ENCODE peak calls at places on chromosomes 13 and 19, in seven cellular contexts. G is omental fat pad; Z is stimulated activated CD8-positive, alpha-beta memory T cell treated with anti-CD3 and anti-CD28 coated beads, Interleukin-12 subunit alpha, Interleukin-12 subunit beta, amount 100 ng/mL, for 1 hour; V is EL; N is neural crest cell; L is heart right ventricle; C is skeletal muscle cell. H is an unnamed sample.

GRCh38 chr13:98142427-98143156 is at the start of gene FARP1:
- DNase-seq in Z (no peak), V (peak), G (no peak), N (peak), L (peak), C (peak), H (peak)

GRCh38 chr19:543912-544608 is at the start of gene GZMM:
- DNase-seq in N (no peak), V (no peak), L (no peak), Z (peak), G (no peak), C (no peak), H (no peak)

GRCh38 chr13:70098669-70099068 is 9.0 kb upstream of the ATXN8OS start:
- DNase-seq in N (no peak), Z (no peak), C (no peak), L (no peak), G (no peak), V (no peak), H (no peak)

GRCh38 chr13:35549481-35549880 is 73.0 kb upstream of the MAB21L1 start:
- DNase-seq in Z (no peak), V (peak), L (no peak), C (peak), N (no peak), G (no peak), H (peak)

GRCh38 chr13:23950736-23951510 is 53.6 kb upstream of the C1QTNF9B start:
- DNase-seq in G (no peak), V (peak), Z (no peak), C (no peak), L (no peak), N (no peak), H (no peak)

GRCh38 chr19:17909017-17909732 is 23.6 kb upstream of the CCDC124 start:
- DNase-seq in Z (no peak), V (no peak), C (no peak), L (no peak), N (no peak), G (no peak), H (no peak)

GRCh38 chr19:13428352-13428751 is 77.9 kb downstream of the CACNA1A start:
- DNase-seq in C (no peak), G (no peak), N (peak), Z (peak), L (no peak), V (peak), H (peak)

GRCh38 chr13:33560722-33561121 is 257.2 kb upstream of the RFC3 start:
- DNase-seq in Z (no peak), L (no peak), V (no peak), C (no peak), G (no peak), N (no peak), H (no peak)

GRCh38 chr13:106755542-106755941 is 187.6 kb upstream of the ARGLU1 start:
- DNase-seq in N (no peak), G (no peak), Z (no peak), L (no peak), C (no peak), V (no peak), H (no peak)

GRCh38 chr13:99542788-99543406 is 41.6 kb downstream of the TM9SF2 start:
- DNase-seq in V (no peak), G (no peak), L (no peak), Z (no peak), C (no peak), N (no peak), H (no peak)

GRCh38 chr19:17348700-17349099 is 11.3 kb downstream of the GTPBP3 start:
- DNase-seq in Z (no peak), L (peak), V (peak), N (no peak), G (no peak), C (no peak), H (peak)

GRCh38 chr19:3479177-3479818 is 1.0 kb downstream of the SMIM24 start:
- DNase-seq in L (no peak), N (no peak), C (no peak), Z (no peak), V (peak), G (no peak), H (peak)

GRCh38 chr13:99984463-99985242 is 3.1 kb downstream of the ZIC2 start:
- DNase-seq in G (no peak), C (no peak), Z (no peak), V (no peak), L (no peak), N (no peak), H (no peak)

GRCh38 chr19:52987221-52987620 is 24.5 kb upstream of the ZNF816 start:
- DNase-seq in Z (no peak), V (no peak), G (no peak), C (no peak), N (no peak), L (no peak), H (no peak)

GRCh38 chr13:92896842-92897241 is 329.8 kb upstream of the GPC6 start:
- DNase-seq in V (no peak), C (no peak), Z (no peak), N (no peak), G (no peak), L (no peak), H (peak)

H was measured in BE2C.